ENCODE peak calls at places on chromosome 5, in five cellular contexts. T is Caki2; M is stimulated activated CD4-positive, alpha-beta T cell treated with anti-CD3 and anti-CD28 coated beads, Interleukin-4, amount 100 ng/mL, for 4 hours; A is small intestine; S is PC-3. L is an unnamed sample.

GRCh38 chr5:50709471-50709870 is 43.0 kb downstream of the PARP8 start:
- DNase-seq in A (no peak), T (no peak), S (no peak), M (no peak), L (no peak)

GRCh38 chr5:35202319-35203111 is 27.8 kb downstream of the PRLR start:
- DNase-seq in M (peak; percentile 23), A (peak; percentile 65), T (peak; percentile 12), S (peak; percentile 71), L (peak; percentile 83)

GRCh38 chr5:149341846-149342245 is 3.5 kb upstream of the GRPEL2 start:
- DNase-seq in M (no peak), A (peak; percentile 64), S (no peak), T (no peak), L (no peak)

GRCh38 chr5:93054424-93055165 is 526.4 kb downstream of the NR2F1-AS1 start:
- DNase-seq in T (no peak), A (no peak), S (no peak), M (no peak), L (no peak)

GRCh38 chr5:151619812-151620462 is 28.8 kb upstream of the FAT2 start:
- DNase-seq in M (no peak), S (peak; percentile 68), T (no peak), A (no peak), L (peak; percentile 16)

GRCh38 chr5:169742773-169743296 is 105.8 kb downstream of the DOCK2 start:
- DNase-seq in A (no peak), S (peak; percentile 88), M (no peak), T (no peak), L (no peak)

GRCh38 chr5:103327451-103327850 is 68.9 kb downstream of the MACIR start:
- DNase-seq in T (no peak), A (no peak), M (no peak), S (no peak), L (no peak)

GRCh38 chr5:120803282-120803681 is 339.2 kb downstream of the PRR16 start:
- DNase-seq in T (peak; percentile 19), A (no peak), S (peak; percentile 51), M (no peak), L (peak; percentile 46)

GRCh38 chr5:82405166-82405565 is 127.0 kb upstream of the RPS23 start:
- DNase-seq in A (no peak), S (peak; percentile 70), T (peak; percentile 41), M (no peak), L (no peak)

GRCh38 chr5:9361835-9362234 is 184.0 kb downstream of the SEMA5A start:
- DNase-seq in M (peak; percentile 1), S (peak; percentile 97), A (peak; percentile 72), T (peak; percentile 47), L (peak; percentile 94)

L was measured in SK-MEL-5.